ENCODE peak calls at places on chromosomes 11 and 22, in four cellular contexts. One of them, this sample, is unnamed.

GRCh38 chr11:134932761-134933160 is 520.7 kb upstream of the B3GAT1 start:
- DNase-seq in GM12878: no peak
- DNase-seq in HepG2: no peak
- DNase-seq in H1: no peak
- DNase-seq in this sample: no peak

GRCh38 chr11:75931124-75931523 is 116.1 kb downstream of the UVRAG start:
- DNase-seq in GM12878: no peak
- DNase-seq in H1: no peak
- DNase-seq in HepG2: no peak
- DNase-seq in this sample: no peak

GRCh38 chr11:70298243-70298915 is 27.9 kb downstream of the PPFIA1 start:
- DNase-seq in H1: no peak
- DNase-seq in GM12878: no peak
- DNase-seq in HepG2: no peak
- DNase-seq in this sample: no peak

GRCh38 chr11:118200497-118200896 is 24.1 kb upstream of the SCN2B start:
- DNase-seq in HepG2: no peak
- DNase-seq in H1: no peak
- DNase-seq in GM12878: no peak
- DNase-seq in this sample: no peak

GRCh38 chr11:16610738-16611388 is 127.6 kb upstream of the C11orf58 start:
- DNase-seq in GM12878: no peak
- DNase-seq in HepG2: no peak
- DNase-seq in H1: no peak
- DNase-seq in this sample: no peak

GRCh38 chr22:47232753-47233152 is 470.3 kb downstream of the TBC1D22A start:
- DNase-seq in H1: no peak
- DNase-seq in HepG2: no peak
- DNase-seq in GM12878: no peak
- DNase-seq in this sample: no peak

GRCh38 chr11:127052420-127052819 is 51.9 kb upstream of the KIRREL3 start:
- DNase-seq in H1: no peak
- DNase-seq in HepG2: no peak
- DNase-seq in GM12878: no peak
- DNase-seq in this sample: peak; percentile 22

GRCh38 chr11:86588566-86589090 is 83.8 kb downstream of the ME3 start:
- DNase-seq in H1: no peak
- DNase-seq in GM12878: no peak
- DNase-seq in HepG2: no peak
- DNase-seq in this sample: no peak

GRCh38 chr11:15918674-15919073 is 437.7 kb downstream of the SOX6 start:
- DNase-seq in HepG2: no peak
- DNase-seq in GM12878: no peak
- DNase-seq in H1: no peak
- DNase-seq in this sample: no peak

GRCh38 chr11:77361184-77361583 is 59.7 kb upstream of the GDPD4 start:
- DNase-seq in H1: no peak
- DNase-seq in HepG2: no peak
- DNase-seq in GM12878: no peak
- DNase-seq in this sample: peak; percentile 20
- TF ChIP-seq ZNF274 in H1: no peak
- TF ChIP-seq ZNF274 in HepG2: no peak
- TF ChIP-seq ZNF274 in GM12878: no peak
- TF ChIP-seq ZNF274 in this sample: no peak

DNA sequence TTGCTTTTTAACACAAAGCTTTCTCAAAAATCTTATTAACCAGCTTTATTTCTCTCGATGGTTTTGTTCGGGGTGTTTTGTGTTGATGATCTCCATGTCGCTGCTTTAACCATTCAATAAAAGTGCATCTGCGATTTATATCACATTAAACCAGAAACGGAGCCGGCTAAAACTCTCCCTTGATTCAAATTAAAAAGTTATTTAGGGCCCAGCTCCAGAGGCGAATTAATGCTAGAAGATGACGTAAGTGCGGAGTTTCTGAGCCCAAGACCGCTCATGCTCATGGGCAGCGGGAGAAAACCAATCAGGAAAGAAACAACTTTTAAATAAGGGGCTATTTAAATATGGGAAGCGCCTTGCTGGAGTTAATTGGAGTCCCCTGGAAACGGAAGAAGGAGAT is 1.6 kb upstream of the DBX1 start:
- DNase-seq in H1: no peak
- DNase-seq in HepG2: no peak
- DNase-seq in GM12878: no peak
- DNase-seq in this sample: no peak
- H3K4me3 ChIP-seq in H1: no peak overlapping the region
- H3K4me3 ChIP-seq in HepG2: no peak overlapping the region
- H3K4me3 ChIP-seq in GM12878: no peak overlapping the region
- H3K4me3 ChIP-seq in this sample: no peak overlapping the region

GRCh38 chr11:69088676-69089146 is 40.0 kb downstream of the TPCN2 start:
- DNase-seq in HepG2: peak; percentile 75
- DNase-seq in GM12878: peak; percentile 28
- DNase-seq in H1: peak; percentile 70
- DNase-seq in this sample: peak; percentile 81
- TF ChIP-seq SUZ12 in HepG2: no peak
- TF ChIP-seq SUZ12 in GM12878: no peak
- TF ChIP-seq SUZ12 in H1: no peak
- TF ChIP-seq SUZ12 in this sample: no peak

GRCh38 chr11:9774591-9775392 is 110.9 kb downstream of the SWAP70 start:
- DNase-seq in HepG2: no peak
- DNase-seq in GM12878: no peak
- DNase-seq in H1: no peak
- DNase-seq in this sample: no peak
- TF ChIP-seq ZNF274 in HepG2: no peak
- TF ChIP-seq ZNF274 in GM12878: no peak
- TF ChIP-seq ZNF274 in H1: no peak
- TF ChIP-seq ZNF274 in this sample: no peak

GRCh38 chr11:67356551-67356866 is 3.2 kb upstream of the POLD4 start:
- DNase-seq in H1: no peak
- DNase-seq in HepG2: no peak
- DNase-seq in GM12878: no peak
- DNase-seq in this sample: no peak
- H3K4me3 ChIP-seq in H1: no peak overlapping the region
- H3K4me3 ChIP-seq in HepG2: no peak overlapping the region
- H3K4me3 ChIP-seq in GM12878: peak overlapping the region; percentile 51
- H3K4me3 ChIP-seq in this sample: no peak overlapping the region

DNA sequence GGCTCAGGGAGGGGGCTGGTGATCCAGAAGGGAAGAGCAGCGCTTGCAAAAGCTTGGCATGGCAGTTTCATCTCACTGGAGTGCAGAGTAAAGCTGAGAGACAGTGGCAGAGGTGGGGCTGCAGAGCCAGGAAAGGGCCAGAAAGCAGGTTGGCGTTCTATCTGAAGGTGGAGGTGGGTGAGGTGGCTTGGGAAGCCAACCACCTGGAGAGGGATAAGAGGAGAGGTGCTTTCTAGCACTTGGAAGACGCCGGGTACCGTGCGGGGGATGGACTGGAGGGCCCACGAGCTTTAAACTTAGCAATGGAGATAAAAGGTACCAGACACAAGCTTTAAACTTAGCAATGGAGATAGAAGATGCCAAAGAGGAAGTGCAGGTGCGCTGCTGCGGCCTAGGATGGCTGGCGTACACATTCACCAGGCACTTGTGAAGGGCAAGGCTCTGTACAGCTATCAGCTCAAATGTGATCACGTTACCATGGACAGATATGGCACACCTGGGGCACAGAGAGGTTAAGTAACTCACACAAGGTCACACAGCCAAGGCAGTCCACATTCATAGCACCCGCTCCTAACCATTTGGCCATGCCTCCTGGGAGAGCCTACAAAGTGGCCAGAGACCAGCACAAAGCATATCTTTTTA is 86.6 kb upstream of the SHISAL1 start:
- DNase-seq in GM12878: no peak
- DNase-seq in H1: no peak
- DNase-seq in HepG2: no peak
- DNase-seq in this sample: no peak
- TF ChIP-seq SUZ12 in GM12878: no peak
- TF ChIP-seq SUZ12 in H1: no peak
- TF ChIP-seq SUZ12 in HepG2: no peak
- TF ChIP-seq SUZ12 in this sample: no peak

DNA sequence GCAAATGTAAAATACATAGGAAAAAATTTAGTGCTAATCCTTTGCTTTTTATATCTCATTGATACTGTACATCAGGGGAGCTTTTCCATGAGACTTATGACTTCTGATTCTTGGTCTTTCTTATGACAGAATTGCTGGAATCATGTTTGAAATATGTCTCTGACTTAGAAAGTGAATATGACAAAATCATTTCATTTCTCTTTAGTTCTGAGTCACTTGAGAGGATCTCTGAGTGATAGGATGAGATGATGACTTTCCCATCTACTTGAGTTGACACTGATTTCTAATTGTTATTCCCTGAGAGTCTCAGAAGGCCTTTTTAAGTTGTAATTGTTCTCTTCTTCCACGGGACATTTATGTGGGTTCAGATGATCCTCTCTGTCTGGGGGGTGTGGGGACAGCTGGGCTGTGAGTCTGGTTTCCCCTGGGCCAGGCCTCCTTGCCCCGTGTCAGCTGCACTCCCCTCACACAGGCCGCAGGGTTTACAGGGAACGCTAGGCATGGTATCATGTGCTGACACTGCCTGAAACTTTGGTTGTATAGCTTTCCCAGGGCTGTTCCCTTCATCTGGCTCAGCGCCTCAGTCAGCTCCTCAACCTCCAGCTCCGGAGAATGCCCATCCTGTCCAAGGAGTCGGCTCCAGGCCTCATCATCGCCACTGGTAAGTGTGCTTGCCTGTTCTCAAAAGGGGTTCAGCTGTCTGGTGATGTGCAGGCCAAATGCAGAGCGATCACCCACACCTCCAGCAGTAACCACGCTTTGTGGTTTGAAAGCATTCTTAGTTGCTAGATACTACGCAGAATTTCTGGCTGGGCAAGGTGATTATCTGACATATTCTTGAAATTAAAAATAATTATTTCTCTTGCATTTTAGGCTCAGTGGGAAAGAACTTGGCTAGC is 69.5 kb upstream of the SORL1-AS1 start:
- DNase-seq in H1: no peak
- DNase-seq in GM12878: no peak
- DNase-seq in HepG2: no peak
- DNase-seq in this sample: no peak
- TF ChIP-seq ZNF274 in H1: no peak
- TF ChIP-seq ZNF274 in GM12878: no peak
- TF ChIP-seq ZNF274 in HepG2: no peak
- TF ChIP-seq ZNF274 in this sample: no peak

GRCh38 chr11:74683279-74683871 is 47.9 kb downstream of the CHRDL2 start:
- DNase-seq in GM12878: no peak
- DNase-seq in H1: no peak
- DNase-seq in HepG2: no peak
- DNase-seq in this sample: no peak
- H3K4me3 ChIP-seq in GM12878: no peak overlapping the region
- H3K4me3 ChIP-seq in H1: peak overlapping the region; percentile 49
- H3K4me3 ChIP-seq in HepG2: peak overlapping the region; percentile 58
- H3K4me3 ChIP-seq in this sample: no peak overlapping the region

DNA sequence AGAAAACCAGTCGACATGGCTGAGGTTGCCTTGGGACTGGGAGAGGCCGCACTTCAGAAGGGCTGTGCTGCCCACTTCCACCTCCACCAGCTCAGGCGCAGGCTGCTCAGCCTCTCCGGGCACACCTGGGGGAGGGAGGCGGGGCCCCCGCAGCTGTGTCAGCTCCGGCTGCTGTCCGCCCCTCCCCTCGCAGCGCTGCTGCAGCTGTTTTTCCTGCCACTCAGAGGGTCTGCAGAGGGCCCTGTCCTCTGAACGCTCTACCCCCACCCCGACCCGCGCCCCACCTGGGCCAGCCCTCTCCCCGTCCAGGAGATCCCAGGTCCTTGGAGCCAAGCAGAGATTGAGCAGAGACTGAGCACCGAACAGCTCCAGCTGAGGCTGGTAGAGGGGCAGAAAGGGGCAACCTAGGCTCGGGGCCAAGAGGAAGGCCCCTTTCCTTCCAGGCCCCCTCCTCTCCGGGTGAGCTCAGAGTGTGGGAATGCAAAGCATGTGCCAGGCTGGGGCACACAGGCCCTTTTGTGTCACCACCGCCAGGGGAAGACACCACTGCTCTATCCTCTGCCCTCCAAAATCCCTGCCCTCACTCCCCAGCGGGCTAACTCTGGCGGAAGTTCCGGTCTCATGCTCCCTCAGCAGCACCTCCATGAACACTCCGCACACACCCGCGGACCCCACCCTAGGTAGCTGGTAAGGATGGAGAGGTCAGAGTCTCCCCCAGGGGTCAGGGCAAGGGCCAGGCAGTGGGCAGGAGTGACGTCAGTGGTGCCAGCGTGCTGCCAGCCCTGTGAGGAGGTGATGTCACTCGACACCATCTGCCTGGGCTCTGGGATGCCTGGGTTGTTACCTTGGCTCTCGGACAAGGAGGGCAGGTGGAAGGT is 1.6 kb downstream of the MCAM start:
- DNase-seq in GM12878: no peak
- DNase-seq in HepG2: no peak
- DNase-seq in H1: no peak
- DNase-seq in this sample: no peak
- TF ChIP-seq SUZ12 in GM12878: no peak
- TF ChIP-seq SUZ12 in HepG2: no peak
- TF ChIP-seq SUZ12 in H1: no peak
- TF ChIP-seq SUZ12 in this sample: no peak

This sample was measured in NT2/D1.